ENCODE peak calls at places on chromosome 21, in eight cellular contexts. Z is A549, E is HL-60, K is Panc1, G is GM23338, H is GM12878, O is K562, J is HepG2. A is an unnamed sample.

GRCh38 chr21:44926364-44927101 is 5.8 kb upstream of the ITGB2 start:
- DNase-seq in E (peak), H (no peak), Z (no peak), J (no peak), K (no peak), G (no peak), O (no peak), A (no peak)

GRCh38 chr21:16913010-16913409 is 599.8 kb upstream of the CXADR start:
- DNase-seq in E (no peak), O (no peak), K (no peak), Z (peak), H (no peak), J (no peak), G (peak), A (no peak)

GRCh38 chr21:45750924-45751323 is 107.4 kb downstream of the PCBP3 start:
- DNase-seq in J (no peak), E (no peak), G (no peak), H (no peak), O (no peak), K (no peak), Z (no peak), A (no peak)

GRCh38 chr21:46048926-46049889 is 48.7 kb upstream of the COL6A2 start:
- DNase-seq in J (no peak), Z (no peak), E (no peak), H (no peak), K (no peak), O (no peak), G (peak), A (no peak)

GRCh38 chr21:45439171-45439872 is 34.4 kb downstream of the COL18A1 start:
- DNase-seq in E (peak), O (peak), K (no peak), H (no peak), G (peak), Z (peak), J (peak), A (peak)

GRCh38 chr21:31339736-31340135 is 4.3 kb downstream of the TIAM1 start:
- DNase-seq in E (no peak), Z (no peak), J (no peak), K (no peak), O (no peak), G (no peak), H (no peak), A (no peak)

GRCh38 chr21:24023402-24023801 is 1583.9 kb downstream of the MRPL39 start:
- DNase-seq in E (no peak), H (no peak), K (no peak), G (no peak), O (no peak), Z (no peak), J (no peak), A (no peak)

GRCh38 chr21:17679002-17679600 is 66.4 kb upstream of the BTG3 start:
- DNase-seq in K (peak), H (peak), G (peak), E (peak), O (peak), Z (peak), J (peak), A (peak)

GRCh38 chr21:33219961-33220360 is 9.8 kb upstream of the IFNAR2 start:
- DNase-seq in Z (no peak), G (no peak), J (no peak), K (no peak), E (no peak), O (no peak), H (no peak), A (no peak)

GRCh38 chr21:46116189-46116845 is 18.4 kb downstream of the COL6A2 start:
- DNase-seq in Z (no peak), E (no peak), O (no peak), K (no peak), H (no peak), G (no peak), J (no peak), A (no peak)

GRCh38 chr21:44753357-44753756 is 42.0 kb upstream of the TSPEAR start:
- DNase-seq in E (no peak), Z (no peak), J (no peak), K (no peak), H (no peak), G (no peak), O (no peak), A (no peak)

GRCh38 chr21:46219591-46220239 is 8.9 kb downstream of the LSS start:
- DNase-seq in E (no peak), Z (no peak), K (no peak), J (no peak), G (no peak), H (no peak), O (no peak), A (no peak)

GRCh38 chr21:17612023-17612564 is 607 bp downstream of the BTG3 start:
- DNase-seq in J (no peak), O (no peak), H (no peak), E (no peak), G (peak), Z (peak), K (no peak), A (no peak)

GRCh38 chr21:46071082-46071481 is 26.8 kb upstream of the COL6A2 start:
- DNase-seq in H (no peak), O (no peak), G (no peak), K (no peak), E (no peak), J (no peak), Z (no peak), A (no peak)

GRCh38 chr21:31011412-31011811 is 26.9 kb downstream of the KRTAP19-8 start:
- DNase-seq in H (no peak), Z (no peak), K (no peak), J (no peak), E (no peak), G (no peak), O (no peak), A (no peak)

GRCh38 chr21:43917515-43918384 is 52.7 kb downstream of the AGPAT3 start:
- DNase-seq in G (no peak), J (peak), E (no peak), Z (no peak), H (peak), O (peak), K (peak), A (peak)

GRCh38 chr21:16522512-16522911 is 792.7 kb downstream of the USP25 start:
- DNase-seq in G (no peak), K (no peak), H (no peak), E (no peak), O (no peak), J (no peak), Z (no peak), A (no peak)

GRCh38 chr21:17498586-17498985 is 14.3 kb upstream of the CXADR start:
- DNase-seq in O (no peak), E (no peak), K (no peak), Z (no peak), H (no peak), G (no peak), J (no peak), A (no peak)

GRCh38 chr21:46100020-46100419 is 2.1 kb downstream of the COL6A2 start:
- DNase-seq in E (no peak), H (no peak), O (no peak), J (no peak), K (no peak), Z (no peak), G (no peak), A (no peak)

GRCh38 chr21:22438428-22439086 is 1440.3 kb downstream of the NCAM2 start:
- DNase-seq in H (no peak), Z (no peak), J (no peak), E (no peak), K (no peak), O (no peak), G (peak), A (no peak)

GRCh38 chr21:44363278-44363677 is 9.9 kb downstream of the TRPM2 start:
- DNase-seq in H (no peak), J (no peak), Z (no peak), G (no peak), K (no peak), O (no peak), E (no peak), A (no peak)

GRCh38 chr21:45053561-45053960 is 20.8 kb upstream of the ADARB1 start:
- DNase-seq in Z (no peak), K (no peak), J (no peak), G (no peak), E (no peak), H (no peak), O (no peak), A (no peak)

GRCh38 chr21:29305068-29305467 is 6.3 kb downstream of the BACH1 start:
- DNase-seq in E (no peak), Z (no peak), G (no peak), J (no peak), H (no peak), K (no peak), O (no peak), A (no peak)

GRCh38 chr21:18058731-18059398 is 185.8 kb upstream of the CHODL start:
- DNase-seq in K (no peak), J (no peak), Z (no peak), H (no peak), O (no peak), G (no peak), E (no peak), A (no peak)

GRCh38 chr21:21690068-21690665 is 692.0 kb downstream of the NCAM2 start:
- DNase-seq in K (no peak), E (no peak), O (no peak), H (no peak), Z (no peak), G (no peak), J (no peak), A (no peak)

GRCh38 chr21:29190920-29191319 is 60.5 kb downstream of the MAP3K7CL start:
- DNase-seq in K (no peak), O (no peak), Z (peak), G (no peak), E (peak), J (peak), H (no peak), A (no peak)

GRCh38 chr21:46401186-46401910 is 57.3 kb upstream of the DIP2A start:
- DNase-seq in O (no peak), J (no peak), H (no peak), Z (no peak), E (no peak), G (no peak), K (no peak), A (no peak)

GRCh38 chr21:46182548-46183336 is 1.5 kb downstream of the SPATC1L start:
- DNase-seq in Z (no peak), G (peak), O (peak), K (no peak), J (no peak), H (no peak), E (no peak), A (no peak)

GRCh38 chr21:26170471-26171309 is at the start of gene APP:
- DNase-seq in O (peak), J (peak), G (peak), H (no peak), K (no peak), E (peak), Z (peak), A (peak)
- TF ChIP-seq REST in O (no peak), J (no peak), G (no peak), H (no peak), K (no peak), E (no peak), Z (no peak), A (no peak)

GRCh38 chr21:42836767-42837301 is 42.5 kb downstream of the WDR4 start:
- DNase-seq in G (no peak), J (no peak), Z (no peak), E (no peak), H (no peak), O (no peak), K (no peak), A (no peak)
- TF ChIP-seq REST in G (no peak), J (no peak), Z (no peak), E (no peak), H (no peak), O (no peak), K (no peak), A (no peak)

GRCh38 chr21:41478319-41479177 is 29.4 kb downstream of the TMPRSS2 start:
- DNase-seq in H (no peak), Z (no peak), O (no peak), J (no peak), E (no peak), K (no peak), G (peak), A (no peak)

GRCh38 chr21:41480086-41480690 is 27.8 kb downstream of the TMPRSS2 start:
- DNase-seq in O (no peak), H (no peak), E (no peak), Z (no peak), K (no peak), G (no peak), J (no peak), A (no peak)

GRCh38 chr21:41481191-41481590 is 26.8 kb downstream of the TMPRSS2 start:
- DNase-seq in G (no peak), H (no peak), K (no peak), E (no peak), O (no peak), Z (no peak), J (no peak), A (no peak)

GRCh38 chr21:41477641-41478318 is 30.2 kb downstream of the TMPRSS2 start:
- DNase-seq in O (no peak), G (peak), K (no peak), J (no peak), Z (no peak), E (no peak), H (no peak), A (no peak)

GRCh38 chr21:41479686-41480085 is 28.3 kb downstream of the TMPRSS2 start:
- DNase-seq in E (no peak), J (no peak), O (no peak), H (no peak), Z (no peak), G (peak), K (no peak), A (no peak)
- TF ChIP-seq REST in E (no peak), J (no peak), O (no peak), H (no peak), Z (no peak), G (no peak), K (no peak), A (no peak)

GRCh38 chr21:42829417-42829816 is 49.9 kb downstream of the WDR4 start:
- DNase-seq in K (no peak), G (no peak), J (no peak), E (no peak), H (no peak), O (no peak), Z (no peak), A (no peak)

GRCh38 chr21:42830456-42831455 is 48.6 kb downstream of the WDR4 start:
- DNase-seq in Z (no peak), G (no peak), K (no peak), E (no peak), J (no peak), H (no peak), O (no peak), A (no peak)

GRCh38 chr21:42833439-42833815 is 45.9 kb downstream of the WDR4 start:
- DNase-seq in H (peak), Z (peak), K (no peak), J (peak), G (peak), E (peak), O (peak), A (peak)

GRCh38 chr21:42829954-42830353 is 49.4 kb downstream of the WDR4 start:
- DNase-seq in E (no peak), J (no peak), K (no peak), H (no peak), O (no peak), G (no peak), Z (no peak), A (no peak)

DNA sequence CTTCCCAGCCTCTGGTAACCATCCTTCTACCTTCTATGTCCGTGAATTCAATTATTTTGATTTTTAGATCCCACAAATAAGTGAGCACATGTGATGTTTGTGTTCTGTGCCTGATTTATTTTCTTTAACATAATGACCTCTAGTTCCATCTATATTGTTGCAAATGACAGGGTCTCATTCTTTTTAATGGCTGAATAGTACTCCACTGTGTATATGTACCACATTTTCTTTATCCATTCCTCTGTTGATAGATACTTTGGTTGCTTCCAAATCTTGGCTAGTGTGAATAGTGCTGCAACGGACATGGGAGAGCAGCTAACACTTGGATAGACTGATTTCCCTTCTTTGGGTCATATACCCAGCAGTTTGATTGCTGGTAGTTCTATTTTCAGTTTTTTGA is 51.8 kb downstream of the WDR4 start:
- DNase-seq in G (no peak), Z (no peak), O (no peak), E (no peak), J (no peak), H (no peak), K (no peak), A (no peak)
- TF ChIP-seq REST in G (no peak), Z (no peak), O (no peak), E (no peak), J (no peak), H (no peak), K (no peak), A (no peak)

GRCh38 chr21:37106998-37107397 is 33.9 kb downstream of the TTC3 start:
- DNase-seq in O (no peak), Z (no peak), K (no peak), J (no peak), H (no peak), E (no peak), G (no peak), A (no peak)

GRCh38 chr21:37095821-37096220 is 22.8 kb downstream of the TTC3 start:
- DNase-seq in J (no peak), E (no peak), Z (no peak), O (no peak), K (no peak), H (no peak), G (no peak), A (no peak)

GRCh38 chr21:37098756-37099155 is 25.7 kb downstream of the TTC3 start:
- DNase-seq in G (no peak), H (no peak), O (no peak), Z (no peak), K (no peak), J (no peak), E (no peak), A (no peak)

GRCh38 chr21:37101384-37101783 is 28.3 kb downstream of the TTC3 start:
- DNase-seq in K (no peak), E (no peak), O (no peak), J (no peak), H (no peak), Z (peak), G (no peak), A (no peak)
- TF ChIP-seq REST in K (no peak), E (no peak), O (no peak), J (no peak), H (no peak), Z (no peak), G (no peak), A (no peak)

DNA sequence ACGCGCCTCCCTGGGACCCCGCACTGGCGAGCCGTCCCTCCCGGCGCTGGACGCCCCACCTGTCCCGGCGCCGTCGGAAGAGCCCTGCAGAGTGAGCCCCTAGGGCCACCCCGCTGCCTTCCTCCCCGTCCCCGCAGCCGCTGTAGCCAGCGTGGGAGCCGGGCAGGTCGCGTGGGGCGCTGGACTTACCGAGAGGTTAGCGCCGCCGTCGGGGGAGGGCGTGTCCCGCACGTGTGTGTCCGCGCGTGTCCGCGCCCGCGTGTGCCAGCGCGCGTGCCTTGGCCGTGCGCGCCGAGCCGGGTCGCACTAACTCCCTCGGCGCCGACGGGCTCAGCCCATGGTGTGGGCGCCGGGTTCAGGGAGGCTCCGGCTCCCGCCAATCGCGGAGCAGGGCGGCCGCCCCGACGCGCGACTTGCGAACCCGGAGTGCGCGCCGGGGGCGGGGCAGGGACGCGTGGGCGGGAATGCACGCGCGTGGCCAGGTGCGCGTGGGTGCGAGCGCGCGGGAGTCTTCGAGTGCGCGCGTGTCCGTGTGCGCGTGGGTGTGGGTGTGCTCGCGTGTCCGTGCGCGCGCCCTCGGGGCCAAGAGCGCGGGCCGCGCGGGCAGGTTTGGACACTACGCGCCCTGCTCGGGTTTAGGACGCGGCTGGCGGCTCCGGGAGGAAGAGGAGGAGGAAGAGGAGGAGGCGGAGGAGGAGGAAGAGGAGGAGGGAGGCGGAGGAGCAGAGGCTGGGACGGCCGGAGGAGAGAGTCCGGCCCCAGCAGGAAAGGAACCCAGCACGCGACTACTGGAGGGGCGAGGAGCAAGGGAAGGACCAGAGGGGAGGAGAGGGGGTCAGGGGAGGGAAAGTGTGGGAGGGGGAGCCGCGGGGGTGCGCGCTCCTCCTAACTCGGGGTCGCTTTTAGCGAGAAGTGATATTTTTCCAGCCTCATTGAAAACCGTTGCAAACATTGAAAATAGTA is 145.1 kb upstream of the ETS2 start:
- DNase-seq in J (no peak), K (no peak), H (no peak), G (peak), O (no peak), E (peak), Z (no peak), A (no peak)
- TF ChIP-seq REST in J (no peak), K (no peak), H (no peak), G (no peak), O (no peak), E (no peak), Z (no peak), A (no peak)

GRCh38 chr21:28144653-28145052 is 848.0 kb downstream of the LTN1 start:
- DNase-seq in Z (no peak), E (no peak), O (no peak), H (no peak), J (no peak), K (no peak), G (no peak), A (no peak)
- TF ChIP-seq REST in Z (no peak), E (peak), O (no peak), H (no peak), J (no peak), K (no peak), G (no peak), A (no peak)

DNA sequence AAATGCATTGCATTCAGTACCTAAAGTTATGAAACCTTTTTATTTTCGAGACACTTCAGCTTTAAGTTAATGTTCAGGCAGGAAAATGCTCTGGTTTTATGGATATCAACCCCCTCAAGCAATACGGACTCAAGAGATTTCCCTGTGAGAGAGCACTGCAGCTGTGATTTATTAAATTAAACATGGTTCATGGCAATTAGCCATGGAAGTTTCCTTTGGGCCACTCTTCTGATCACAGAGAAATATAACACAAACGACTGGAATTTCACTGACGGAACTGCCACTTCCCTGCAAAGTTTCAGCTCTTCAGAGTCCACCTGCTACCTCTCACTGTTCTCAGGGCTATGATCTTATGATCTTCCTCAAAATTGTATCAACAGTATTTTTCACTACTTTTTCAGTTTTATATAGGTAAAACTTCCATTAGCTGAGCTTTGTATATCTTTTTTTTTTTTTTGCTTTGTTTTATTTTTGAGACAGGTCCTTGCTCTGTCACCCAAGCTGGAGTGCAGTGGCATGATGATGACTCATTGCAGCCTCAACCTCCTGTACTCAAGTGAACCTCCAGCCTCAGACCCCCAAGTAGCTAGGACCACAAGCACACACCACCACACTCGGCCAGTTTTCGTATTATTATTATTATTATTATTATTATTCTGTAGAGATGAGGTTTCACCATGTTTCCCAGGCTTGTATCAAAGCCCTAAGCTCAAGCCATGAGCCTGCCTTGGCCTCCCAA is 923.2 kb upstream of the TMPRSS15 start:
- DNase-seq in E (no peak), O (no peak), J (no peak), H (no peak), Z (no peak), K (no peak), G (no peak), A (no peak)
- TF ChIP-seq REST in E (no peak), O (no peak), J (no peak), H (no peak), Z (no peak), K (no peak), G (no peak), A (no peak)